ENCODE peak calls at places on chromosomes 6 and 20, in six cellular contexts. One of them, this sample, is unnamed.

GRCh38 chr20:37379967-37380828 is 34.3 kb downstream of the SRC start:
- DNase-seq in lower lobe of right lung: peak
- DNase-seq in psoas muscle: peak
- DNase-seq in brain microvascular endothelial cell: no peak
- DNase-seq in right cardiac atrium: peak
- DNase-seq in aorta: no peak
- DNase-seq in this sample: no peak

GRCh38 chr20:63767456-63767855 is 27.9 kb downstream of the SLC2A4RG start:
- DNase-seq in psoas muscle: no peak
- DNase-seq in aorta: no peak
- DNase-seq in right cardiac atrium: peak
- DNase-seq in lower lobe of right lung: no peak
- DNase-seq in brain microvascular endothelial cell: no peak
- DNase-seq in this sample: no peak

GRCh38 chr6:152272486-152272885 is 364.7 kb downstream of the SYNE1 start:
- DNase-seq in right cardiac atrium: no peak
- DNase-seq in brain microvascular endothelial cell: no peak
- DNase-seq in aorta: no peak
- DNase-seq in lower lobe of right lung: no peak
- DNase-seq in psoas muscle: no peak
- DNase-seq in this sample: no peak

GRCh38 chr6:53294095-53294494 is 54.7 kb downstream of the ELOVL5 start:
- DNase-seq in aorta: no peak
- DNase-seq in lower lobe of right lung: no peak
- DNase-seq in brain microvascular endothelial cell: no peak
- DNase-seq in right cardiac atrium: no peak
- DNase-seq in psoas muscle: no peak
- DNase-seq in this sample: no peak

GRCh38 chr6:129105035-129105434 is 222.1 kb downstream of the LAMA2 start:
- DNase-seq in lower lobe of right lung: no peak
- DNase-seq in aorta: no peak
- DNase-seq in right cardiac atrium: peak
- DNase-seq in psoas muscle: no peak
- DNase-seq in brain microvascular endothelial cell: no peak
- DNase-seq in this sample: no peak

GRCh38 chr6:2665169-2666070 is 85.3 kb downstream of the MYLK4 start:
- DNase-seq in brain microvascular endothelial cell: peak
- DNase-seq in right cardiac atrium: no peak
- DNase-seq in psoas muscle: no peak
- DNase-seq in lower lobe of right lung: no peak
- DNase-seq in aorta: no peak
- DNase-seq in this sample: no peak

GRCh38 chr6:127880452-127880851 is 20.4 kb downstream of the THEMIS start:
- DNase-seq in psoas muscle: no peak
- DNase-seq in right cardiac atrium: no peak
- DNase-seq in aorta: no peak
- DNase-seq in lower lobe of right lung: no peak
- DNase-seq in brain microvascular endothelial cell: no peak
- DNase-seq in this sample: no peak

GRCh38 chr6:107670792-107671199 is 153.3 kb downstream of the SCML4 start:
- DNase-seq in psoas muscle: peak
- DNase-seq in brain microvascular endothelial cell: peak
- DNase-seq in aorta: peak
- DNase-seq in lower lobe of right lung: peak
- DNase-seq in right cardiac atrium: peak
- DNase-seq in this sample: no peak

GRCh38 chr6:34771727-34772126 is 14.4 kb downstream of the SNRPC start:
- DNase-seq in lower lobe of right lung: no peak
- DNase-seq in right cardiac atrium: no peak
- DNase-seq in aorta: no peak
- DNase-seq in brain microvascular endothelial cell: peak
- DNase-seq in psoas muscle: no peak
- DNase-seq in this sample: no peak

GRCh38 chr6:157599191-157599590 is 218.2 kb downstream of the ZDHHC14 start:
- DNase-seq in lower lobe of right lung: no peak
- DNase-seq in brain microvascular endothelial cell: no peak
- DNase-seq in aorta: no peak
- DNase-seq in right cardiac atrium: no peak
- DNase-seq in psoas muscle: no peak
- DNase-seq in this sample: no peak

GRCh38 chr6:170049641-170050491 is 241.0 kb downstream of the DLL1 start:
- DNase-seq in aorta: peak
- DNase-seq in right cardiac atrium: peak
- DNase-seq in brain microvascular endothelial cell: no peak
- DNase-seq in psoas muscle: peak
- DNase-seq in lower lobe of right lung: peak
- DNase-seq in this sample: peak

GRCh38 chr6:139903411-139904157 is 529.1 kb upstream of the CITED2 start:
- DNase-seq in psoas muscle: no peak
- DNase-seq in right cardiac atrium: no peak
- DNase-seq in aorta: no peak
- DNase-seq in lower lobe of right lung: no peak
- DNase-seq in brain microvascular endothelial cell: no peak
- DNase-seq in this sample: no peak

GRCh38 chr20:15616626-15617025 is 956.6 kb downstream of the KIF16B start:
- DNase-seq in lower lobe of right lung: no peak
- DNase-seq in psoas muscle: no peak
- DNase-seq in right cardiac atrium: no peak
- DNase-seq in aorta: no peak
- DNase-seq in brain microvascular endothelial cell: peak
- DNase-seq in this sample: no peak

GRCh38 chr6:88013554-88013953 is 34.1 kb upstream of the SPACA1 start:
- DNase-seq in right cardiac atrium: no peak
- DNase-seq in psoas muscle: no peak
- DNase-seq in lower lobe of right lung: no peak
- DNase-seq in aorta: no peak
- DNase-seq in brain microvascular endothelial cell: no peak
- DNase-seq in this sample: no peak

GRCh38 chr6:154632121-154632520 is 101.1 kb upstream of the SCAF8 start:
- DNase-seq in brain microvascular endothelial cell: no peak
- DNase-seq in psoas muscle: no peak
- DNase-seq in lower lobe of right lung: no peak
- DNase-seq in right cardiac atrium: no peak
- DNase-seq in aorta: no peak
- DNase-seq in this sample: no peak

GRCh38 chr6:113936093-113936934 is 34.6 kb downstream of the HDAC2 start:
- DNase-seq in aorta: no peak
- DNase-seq in brain microvascular endothelial cell: peak
- DNase-seq in psoas muscle: no peak
- DNase-seq in right cardiac atrium: no peak
- DNase-seq in lower lobe of right lung: no peak
- DNase-seq in this sample: no peak

GRCh38 chr6:14467591-14467990 is 350.0 kb downstream of the CD83 start:
- DNase-seq in aorta: no peak
- DNase-seq in right cardiac atrium: no peak
- DNase-seq in psoas muscle: no peak
- DNase-seq in lower lobe of right lung: no peak
- DNase-seq in brain microvascular endothelial cell: no peak
- DNase-seq in this sample: no peak

GRCh38 chr6:167401525-167402194 is 76.8 kb downstream of the TTLL2 start:
- DNase-seq in right cardiac atrium: no peak
- DNase-seq in lower lobe of right lung: peak
- DNase-seq in aorta: no peak
- DNase-seq in psoas muscle: no peak
- DNase-seq in brain microvascular endothelial cell: no peak
- DNase-seq in this sample: peak

GRCh38 chr20:5000263-5001173 is 792 bp downstream of the SLC23A2 start:
- DNase-seq in right cardiac atrium: peak
- DNase-seq in brain microvascular endothelial cell: no peak
- DNase-seq in psoas muscle: peak
- DNase-seq in aorta: peak
- DNase-seq in lower lobe of right lung: peak
- DNase-seq in this sample: peak

GRCh38 chr20:6468751-6469150 is 298.7 kb upstream of the BMP2 start:
- DNase-seq in right cardiac atrium: no peak
- DNase-seq in brain microvascular endothelial cell: no peak
- DNase-seq in aorta: no peak
- DNase-seq in lower lobe of right lung: no peak
- DNase-seq in psoas muscle: no peak
- DNase-seq in this sample: no peak

GRCh38 chr6:45132059-45132458 is 196.1 kb upstream of the RUNX2 start:
- DNase-seq in brain microvascular endothelial cell: no peak
- DNase-seq in psoas muscle: no peak
- DNase-seq in aorta: no peak
- DNase-seq in right cardiac atrium: no peak
- DNase-seq in lower lobe of right lung: no peak
- DNase-seq in this sample: no peak

GRCh38 chr20:40689943-40690835 is 1.2 kb upstream of the MAFB start:
- DNase-seq in aorta: peak
- DNase-seq in lower lobe of right lung: peak
- DNase-seq in psoas muscle: peak
- DNase-seq in brain microvascular endothelial cell: peak
- DNase-seq in right cardiac atrium: peak
- DNase-seq in this sample: peak

GRCh38 chr6:2430617-2431016 is 185.2 kb upstream of the GMDS start:
- DNase-seq in lower lobe of right lung: no peak
- DNase-seq in brain microvascular endothelial cell: no peak
- DNase-seq in right cardiac atrium: no peak
- DNase-seq in psoas muscle: no peak
- DNase-seq in aorta: no peak
- DNase-seq in this sample: no peak

GRCh38 chr6:131265939-131266338 is 130.7 kb downstream of the AKAP7 start:
- DNase-seq in aorta: no peak
- DNase-seq in brain microvascular endothelial cell: no peak
- DNase-seq in psoas muscle: no peak
- DNase-seq in lower lobe of right lung: no peak
- DNase-seq in right cardiac atrium: no peak
- DNase-seq in this sample: no peak

GRCh38 chr6:1364791-1365190 is 24.6 kb upstream of the FOXF2 start:
- DNase-seq in psoas muscle: no peak
- DNase-seq in aorta: no peak
- DNase-seq in right cardiac atrium: no peak
- DNase-seq in brain microvascular endothelial cell: no peak
- DNase-seq in lower lobe of right lung: no peak
- DNase-seq in this sample: no peak

GRCh38 chr6:27133281-27134227 is 113.9 kb upstream of the PRSS16 start:
- DNase-seq in brain microvascular endothelial cell: peak
- DNase-seq in psoas muscle: peak
- DNase-seq in aorta: peak
- DNase-seq in lower lobe of right lung: peak
- DNase-seq in right cardiac atrium: peak
- DNase-seq in this sample: peak

GRCh38 chr6:90388395-90388794 is 91.8 kb upstream of the BACH2 start:
- DNase-seq in brain microvascular endothelial cell: no peak
- DNase-seq in aorta: no peak
- DNase-seq in right cardiac atrium: no peak
- DNase-seq in lower lobe of right lung: no peak
- DNase-seq in psoas muscle: no peak
- DNase-seq in this sample: no peak

GRCh38 chr6:1024587-1024986 is 287.3 kb upstream of the FOXQ1 start:
- DNase-seq in lower lobe of right lung: no peak
- DNase-seq in brain microvascular endothelial cell: peak
- DNase-seq in right cardiac atrium: no peak
- DNase-seq in psoas muscle: no peak
- DNase-seq in aorta: no peak
- DNase-seq in this sample: no peak

GRCh38 chr6:125477141-125477540 is 175.4 kb upstream of the HDDC2 start:
- DNase-seq in lower lobe of right lung: no peak
- DNase-seq in aorta: no peak
- DNase-seq in brain microvascular endothelial cell: peak
- DNase-seq in right cardiac atrium: no peak
- DNase-seq in psoas muscle: no peak
- DNase-seq in this sample: no peak

GRCh38 chr6:90645634-90646033 is 58.8 kb upstream of the MAP3K7 start:
- DNase-seq in right cardiac atrium: no peak
- DNase-seq in aorta: no peak
- DNase-seq in lower lobe of right lung: no peak
- DNase-seq in psoas muscle: no peak
- DNase-seq in brain microvascular endothelial cell: no peak
- DNase-seq in this sample: no peak

GRCh38 chr20:38680492-38681118 is 43.7 kb upstream of the SLC32A1 start:
- DNase-seq in right cardiac atrium: no peak
- DNase-seq in aorta: no peak
- DNase-seq in brain microvascular endothelial cell: peak
- DNase-seq in psoas muscle: no peak
- DNase-seq in lower lobe of right lung: no peak
- DNase-seq in this sample: no peak

DNA sequence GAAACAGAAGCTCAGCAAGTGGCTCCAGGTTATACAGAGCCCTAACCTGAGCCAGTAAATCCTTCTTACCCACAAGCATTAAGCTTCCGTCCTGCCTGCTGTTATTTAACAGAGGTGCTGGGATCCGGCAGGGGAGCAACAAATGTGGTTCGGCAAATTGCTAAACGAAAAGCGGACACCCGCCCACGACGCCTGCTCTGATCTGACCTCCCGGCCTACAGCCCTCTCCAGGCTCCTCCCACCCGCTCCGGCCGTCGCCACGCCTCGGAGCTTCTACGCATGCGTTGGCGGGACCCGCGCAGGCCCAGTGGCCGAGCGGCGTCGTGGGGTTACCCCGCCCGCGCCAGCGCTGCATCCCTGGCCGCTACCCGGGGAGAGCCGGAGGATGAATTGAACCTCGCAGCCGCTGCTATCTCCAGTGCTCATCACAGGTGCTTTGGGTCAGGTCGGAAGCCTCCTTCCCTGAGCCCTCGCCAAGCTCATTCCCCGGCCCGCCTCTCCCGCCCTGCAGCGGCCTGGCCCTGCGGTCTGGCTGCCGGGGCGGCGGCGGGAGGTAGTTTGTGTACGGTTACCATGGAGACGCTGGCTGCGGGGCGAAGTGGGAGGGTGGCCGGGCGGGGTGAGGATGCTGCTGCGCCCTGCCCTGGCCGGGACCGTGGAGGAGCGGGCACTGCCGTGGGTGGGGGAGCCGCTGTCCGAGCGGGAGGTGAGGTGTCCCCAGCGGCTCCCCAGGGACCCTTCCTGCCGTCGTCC is at the start of gene ARMC2:
- DNase-seq in psoas muscle: peak
- DNase-seq in right cardiac atrium: peak
- DNase-seq in lower lobe of right lung: peak
- DNase-seq in aorta: peak
- DNase-seq in brain microvascular endothelial cell: peak
- DNase-seq in this sample: peak
- H3K27ac ChIP-seq in psoas muscle: peak
- H3K27ac ChIP-seq in right cardiac atrium: peak
- H3K27ac ChIP-seq in lower lobe of right lung: peak
- H3K27ac ChIP-seq in aorta: no peak
- H3K27ac ChIP-seq in brain microvascular endothelial cell: peak
- H3K27ac ChIP-seq in this sample: peak

GRCh38 chr20:33372993-33373441 is 28.3 kb downstream of the CDK5RAP1 start:
- DNase-seq in right cardiac atrium: no peak
- DNase-seq in lower lobe of right lung: no peak
- DNase-seq in psoas muscle: no peak
- DNase-seq in brain microvascular endothelial cell: no peak
- DNase-seq in aorta: no peak
- DNase-seq in this sample: no peak
- H3K27ac ChIP-seq in right cardiac atrium: no peak
- H3K27ac ChIP-seq in lower lobe of right lung: no peak
- H3K27ac ChIP-seq in psoas muscle: no peak
- H3K27ac ChIP-seq in brain microvascular endothelial cell: no peak
- H3K27ac ChIP-seq in aorta: no peak
- H3K27ac ChIP-seq in this sample: no peak

GRCh38 chr20:19903168-19903676 is 113.9 kb upstream of the NAA20 start:
- DNase-seq in psoas muscle: no peak
- DNase-seq in right cardiac atrium: peak
- DNase-seq in aorta: peak
- DNase-seq in lower lobe of right lung: peak
- DNase-seq in brain microvascular endothelial cell: peak
- DNase-seq in this sample: no peak
- H3K27ac ChIP-seq in psoas muscle: no peak
- H3K27ac ChIP-seq in right cardiac atrium: peak
- H3K27ac ChIP-seq in aorta: no peak
- H3K27ac ChIP-seq in lower lobe of right lung: peak
- H3K27ac ChIP-seq in brain microvascular endothelial cell: no peak
- H3K27ac ChIP-seq in this sample: peak

GRCh38 chr20:58795923-58796245 is 54.8 kb downstream of the GNAS-AS1 start:
- DNase-seq in right cardiac atrium: no peak
- DNase-seq in lower lobe of right lung: no peak
- DNase-seq in aorta: no peak
- DNase-seq in psoas muscle: no peak
- DNase-seq in brain microvascular endothelial cell: no peak
- DNase-seq in this sample: no peak
- H3K27ac ChIP-seq in right cardiac atrium: no peak
- H3K27ac ChIP-seq in lower lobe of right lung: no peak
- H3K27ac ChIP-seq in aorta: no peak
- H3K27ac ChIP-seq in psoas muscle: no peak
- H3K27ac ChIP-seq in brain microvascular endothelial cell: no peak
- H3K27ac ChIP-seq in this sample: no peak